ENCODE peak calls at places on chromosomes 6 and 20, in seven cellular contexts. B, Z, G, P, U, S and E are unnamed samples.
A peak's percentile ranks its signal among the peaks of the same experiment; 100 is the strongest.

GRCh38 chr20:15146948-15147347 is 809.5 kb upstream of the FLRT3 start:
- DNase-seq in P (no peak), Z (no peak), S (no peak), B (no peak), G (no peak), U (no peak), E (no peak)

GRCh38 chr20:51440589-51440988 is 101.9 kb downstream of the NFATC2 start:
- DNase-seq in B (no peak), S (no peak), U (no peak), G (no peak), P (no peak), Z (no peak), E (no peak)

GRCh38 chr6:79967178-79967577 is 19.8 kb upstream of the ELOVL4 start:
- DNase-seq in G (no peak), S (no peak), B (no peak), U (no peak), Z (no peak), P (no peak), E (no peak)

GRCh38 chr6:151376440-151376839 is 14.9 kb downstream of the ZBTB2 start:
- DNase-seq in S (no peak), Z (no peak), B (no peak), P (no peak), G (no peak), U (no peak), E (no peak)

GRCh38 chr6:135909737-135910387 is 58.4 kb downstream of the PDE7B start:
- DNase-seq in G (no peak), U (peak; percentile 38), S (peak; percentile 36), P (no peak), Z (no peak), B (peak; percentile 36), E (no peak)

GRCh38 chr6:2684766-2685754 is 65.7 kb downstream of the MYLK4 start:
- DNase-seq in U (no peak), G (no peak), Z (no peak), P (no peak), S (no peak), B (no peak), E (no peak)

GRCh38 chr6:134544737-134545136 is 226.8 kb upstream of the SGK1 start:
- DNase-seq in Z (no peak), P (no peak), U (no peak), S (no peak), B (no peak), G (no peak), E (no peak)

GRCh38 chr6:34094474-34095135 is 51.3 kb downstream of the GRM4 start:
- DNase-seq in G (no peak), S (no peak), Z (no peak), P (no peak), U (no peak), B (no peak), E (no peak)

GRCh38 chr20:59939879-59940128 is 301 bp downstream of the PPP1R3D start:
- DNase-seq in S (no peak), Z (no peak), U (no peak), P (no peak), B (no peak), G (peak; percentile 43), E (peak; percentile 52)

GRCh38 chr20:24160563-24161355 is 172.2 kb upstream of the GGTLC1 start:
- DNase-seq in U (peak; percentile 22), P (no peak), S (no peak), G (peak; percentile 28), B (no peak), Z (peak; percentile 33), E (peak; percentile 22)

GRCh38 chr20:50844430-50845100 is 49.7 kb downstream of the BCAS4 start:
- DNase-seq in U (no peak), Z (no peak), B (no peak), G (no peak), P (peak; percentile 41), S (no peak), E (no peak)

GRCh38 chr6:169101036-169101805 is 152.4 kb downstream of the THBS2 start:
- DNase-seq in U (no peak), Z (no peak), B (no peak), G (no peak), P (no peak), S (no peak), E (no peak)

GRCh38 chr6:11232968-11233626 is 629 bp upstream of the NEDD9 start:
- DNase-seq in B (no peak), Z (no peak), P (no peak), S (no peak), G (no peak), U (no peak), E (no peak)

GRCh38 chr6:36844232-36845170 is 5.3 kb upstream of the CPNE5 start:
- DNase-seq in G (no peak), S (no peak), U (no peak), P (no peak), Z (no peak), B (no peak), E (peak; percentile 71)

GRCh38 chr6:129607581-129608186 is 102.3 kb downstream of the ARHGAP18 start:
- DNase-seq in G (no peak), B (no peak), Z (no peak), S (no peak), U (no peak), P (no peak), E (no peak)

GRCh38 chr6:5580736-5581568 is 319.6 kb downstream of the FARS2 start:
- DNase-seq in B (no peak), U (no peak), P (no peak), Z (no peak), S (no peak), G (no peak), E (no peak)

GRCh38 chr6:42932412-42932811 is 3.1 kb downstream of the CNPY3 start:
- DNase-seq in P (no peak), S (no peak), G (no peak), Z (no peak), B (no peak), U (no peak), E (no peak)

GRCh38 chr20:20765696-20766095 is 53.3 kb upstream of the RALGAPA2 start:
- DNase-seq in P (no peak), Z (no peak), U (no peak), B (no peak), S (no peak), G (no peak), E (no peak)

GRCh38 chr6:52155791-52156576 is 30.2 kb upstream of the IL17A start:
- DNase-seq in Z (no peak), G (no peak), S (no peak), P (no peak), U (no peak), B (no peak), E (no peak)

GRCh38 chr6:36547646-36548400 is 544 bp upstream of the STK38 start:
- DNase-seq in Z (peak; percentile 21), U (no peak), B (no peak), P (no peak), S (no peak), G (no peak), E (no peak)

GRCh38 chr6:41878961-41879405 is 16.2 kb downstream of the USP49 start:
- DNase-seq in G (no peak), P (no peak), Z (no peak), B (no peak), U (no peak), S (no peak), E (no peak)

GRCh38 chr6:23956988-23957387 is 169.0 kb upstream of the NRSN1 start:
- DNase-seq in Z (no peak), B (no peak), G (no peak), S (no peak), U (no peak), P (no peak), E (no peak)

GRCh38 chr20:1484438-1485120 is 6.6 kb downstream of the SIRPB2 start:
- DNase-seq in S (no peak), P (no peak), Z (no peak), U (no peak), G (no peak), B (no peak), E (no peak)

GRCh38 chr6:126440923-126441322 is 101.0 kb downstream of the CENPW start:
- DNase-seq in S (no peak), P (no peak), B (no peak), G (no peak), Z (no peak), U (no peak), E (no peak)
- H3K27me3 ChIP-seq in S (no peaks in the 10 kb centered on the region), P (no peaks in the 10 kb centered on the region), B (no peaks in the 10 kb centered on the region), G (no peaks in the 10 kb centered on the region), Z (no peaks in the 10 kb centered on the region), U (no peaks in the 10 kb centered on the region), E (no peaks in the 10 kb centered on the region)

GRCh38 chr6:39197521-39198500 is 31.5 kb downstream of the KCNK5 start:
- DNase-seq in G (no peak), U (no peak), B (no peak), P (no peak), Z (no peak), S (no peak), E (no peak)
- H3K27ac ChIP-seq in G (no peak overlapping the region), U (no peak overlapping the region), B (no peak overlapping the region), P (no peak overlapping the region), Z (no peak overlapping the region), S (no peak overlapping the region), E (no peak overlapping the region)

DNA sequence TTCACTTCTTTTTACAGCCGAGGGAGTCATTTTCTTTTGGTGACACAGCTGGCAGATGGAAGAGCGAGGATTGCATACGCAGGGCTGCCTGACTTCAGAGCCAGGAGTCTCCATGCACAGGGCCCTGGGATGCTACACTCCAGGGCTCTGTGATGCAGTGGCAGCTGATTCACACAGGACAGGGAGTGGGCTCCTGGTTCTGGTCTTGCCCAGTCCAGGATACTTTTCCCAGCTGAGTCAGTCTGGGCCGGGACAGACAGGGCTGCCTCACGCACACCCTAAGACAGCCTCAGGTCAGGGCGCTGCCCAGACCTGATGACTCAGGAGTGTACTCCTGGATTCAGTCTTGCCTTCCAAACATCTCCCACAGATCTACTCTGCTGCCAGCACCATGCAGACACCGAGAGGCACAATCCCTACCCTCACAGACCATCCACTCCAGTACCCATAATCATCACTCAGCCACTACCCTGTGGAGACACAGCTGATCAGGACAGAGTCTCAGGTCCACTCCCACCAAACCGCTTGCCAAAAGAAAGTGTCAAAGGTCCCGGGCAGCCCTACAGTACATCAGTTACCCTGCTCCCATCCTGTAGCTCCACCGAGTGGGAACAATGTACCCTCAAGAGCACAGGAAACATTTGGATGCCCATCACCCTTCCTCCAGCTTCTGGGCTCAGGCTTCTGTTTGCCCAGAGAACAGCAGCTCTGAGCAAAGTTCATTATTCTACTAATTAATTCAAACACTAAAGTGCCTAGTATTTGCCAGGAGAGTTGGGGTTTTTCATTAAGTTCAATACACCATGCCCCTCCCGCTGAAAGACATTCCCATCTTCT is 11.5 kb downstream of the SDC4 start:
- DNase-seq in P (no peak), Z (peak; percentile 64), B (no peak), S (no peak), G (peak; percentile 73), U (no peak), E (no peak)
- H3K4me1 ChIP-seq in P (peaks cover 29% of the 10 kb centered on the region), Z (peaks cover 13% of the 10 kb centered on the region), B (no peaks in the 10 kb centered on the region), S (no peaks in the 10 kb centered on the region), G (peaks cover 61% of the 10 kb centered on the region), U (peaks cover 45% of the 10 kb centered on the region), E (peaks cover 80% of the 10 kb centered on the region)

DNA sequence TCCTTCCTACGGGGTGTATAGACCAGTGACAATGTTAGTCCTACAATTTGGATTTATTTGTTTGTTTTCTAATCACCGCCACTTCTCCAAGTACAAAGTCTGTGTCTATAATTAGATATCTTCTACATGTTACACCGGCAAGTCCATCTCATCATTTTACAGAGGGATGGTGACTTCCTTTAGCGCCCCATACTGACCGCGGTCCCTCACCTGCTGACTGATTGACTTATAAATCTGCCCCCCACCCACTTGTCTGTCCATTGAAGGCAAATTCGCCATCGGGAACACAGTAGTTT is 8.9 kb upstream of the NR2E1 start:
- DNase-seq in Z (no peak), S (no peak), P (no peak), G (no peak), U (no peak), B (no peak), E (no peak)
- H3K27me3 ChIP-seq in Z (peaks cover 17% of the 10 kb centered on the region), S (peaks cover 56% of the 10 kb centered on the region), P (peaks cover 93% of the 10 kb centered on the region), G (peaks cover 28% of the 10 kb centered on the region), U (peaks cover 100% of the 10 kb centered on the region), B (peaks cover 45% of the 10 kb centered on the region), E (peaks cover 100% of the 10 kb centered on the region)